ENCODE peak calls at places on chromosomes 5 and 9, in four cellular contexts. G is NCI-H774, E is ELF-1, A is HL-60. L is an unnamed sample.

GRCh38 chr5:179375236-179375685 is 30.0 kb upstream of the ADAMTS2 start:
- DNase-seq in A (no peak), E (no peak), G (no peak), L (no peak)

GRCh38 chr5:79111387-79111959 is at the start of gene BHMT:
- DNase-seq in E (peak), G (no peak), A (no peak), L (no peak)

GRCh38 chr9:127142931-127143464 is 20.6 kb upstream of the ANGPTL2 start:
- DNase-seq in E (no peak), A (no peak), G (no peak), L (no peak)

GRCh38 chr9:20552874-20553624 is 69.2 kb downstream of the MLLT3 start:
- DNase-seq in E (no peak), A (no peak), G (no peak), L (no peak)

GRCh38 chr5:159163027-159163699 is 46.2 kb downstream of the RNF145 start:
- DNase-seq in A (no peak), E (no peak), G (no peak), L (no peak)

GRCh38 chr9:98374385-98375051 is 119.1 kb upstream of the TBC1D2 start:
- DNase-seq in E (peak), A (no peak), G (no peak), L (no peak)

GRCh38 chr5:137758121-137758520 is 4.0 kb upstream of the HNRNPA0 start:
- DNase-seq in E (no peak), A (no peak), G (no peak), L (no peak)

GRCh38 chr5:169302491-169303118 is 1.7 kb upstream of the SLIT3 start:
- DNase-seq in E (peak), A (peak), G (peak), L (peak)

GRCh38 chr5:141713616-141714309 is 31.7 kb upstream of the ARAP3 start:
- DNase-seq in A (no peak), G (no peak), E (peak), L (no peak)

GRCh38 chr5:64190562-64191306 is 25.1 kb downstream of the RNF180 start:
- DNase-seq in A (no peak), G (no peak), E (no peak), L (no peak)

GRCh38 chr5:97243352-97243751 is 60.3 kb upstream of the RIOK2 start:
- DNase-seq in E (no peak), A (no peak), G (no peak), L (no peak)

GRCh38 chr5:95822038-95822407 is 503 bp downstream of the GLRX start:
- DNase-seq in E (peak), G (no peak), A (no peak), L (peak)

GRCh38 chr9:138099803-138100598 is 222.4 kb downstream of the CACNA1B start:
- DNase-seq in E (no peak), A (no peak), G (no peak), L (no peak)